ENCODE peak calls at places on chromosomes 6 and 20, in eight cellular contexts. One of them, this sample, is unnamed.

GRCh38 chr6:25370175-25371036 is 91.2 kb downstream of the CARMIL1 start:
- DNase-seq in mesendoderm: no peak
- DNase-seq in CD8-positive, alpha-beta T cell: no peak
- DNase-seq in left ventricle myocardium inferior: no peak
- DNase-seq in AG04450: no peak
- DNase-seq in SJSA1: no peak
- DNase-seq in fibroblast of lung: no peak
- DNase-seq in CD4-positive, CD25-positive, alpha-beta regulatory T cell: no peak
- DNase-seq in this sample: no peak

GRCh38 chr20:50294164-50295088 is 103.8 kb downstream of the CEBPB start:
- DNase-seq in mesendoderm: peak
- DNase-seq in AG04450: no peak
- DNase-seq in fibroblast of lung: no peak
- DNase-seq in CD8-positive, alpha-beta T cell: no peak
- DNase-seq in CD4-positive, CD25-positive, alpha-beta regulatory T cell: no peak
- DNase-seq in SJSA1: no peak
- DNase-seq in left ventricle myocardium inferior: no peak
- DNase-seq in this sample: no peak

GRCh38 chr6:166775180-166775922 is 148.3 kb upstream of the RPS6KA2 start:
- DNase-seq in left ventricle myocardium inferior: no peak
- DNase-seq in fibroblast of lung: peak
- DNase-seq in SJSA1: peak
- DNase-seq in CD8-positive, alpha-beta T cell: peak
- DNase-seq in CD4-positive, CD25-positive, alpha-beta regulatory T cell: peak
- DNase-seq in mesendoderm: peak
- DNase-seq in AG04450: peak
- DNase-seq in this sample: peak

GRCh38 chr20:16106191-16106849 is 466.9 kb downstream of the KIF16B start:
- DNase-seq in CD8-positive, alpha-beta T cell: no peak
- DNase-seq in AG04450: no peak
- DNase-seq in SJSA1: peak
- DNase-seq in mesendoderm: no peak
- DNase-seq in fibroblast of lung: no peak
- DNase-seq in CD4-positive, CD25-positive, alpha-beta regulatory T cell: no peak
- DNase-seq in left ventricle myocardium inferior: no peak
- DNase-seq in this sample: no peak

GRCh38 chr20:25310268-25310920 is 62.5 kb downstream of the PYGB start:
- DNase-seq in SJSA1: peak
- DNase-seq in AG04450: peak
- DNase-seq in mesendoderm: peak
- DNase-seq in CD4-positive, CD25-positive, alpha-beta regulatory T cell: peak
- DNase-seq in CD8-positive, alpha-beta T cell: no peak
- DNase-seq in left ventricle myocardium inferior: no peak
- DNase-seq in fibroblast of lung: peak
- DNase-seq in this sample: peak

GRCh38 chr6:38221236-38221635 is 401.7 kb downstream of the ZFAND3 start:
- DNase-seq in left ventricle myocardium inferior: no peak
- DNase-seq in mesendoderm: no peak
- DNase-seq in CD4-positive, CD25-positive, alpha-beta regulatory T cell: no peak
- DNase-seq in SJSA1: no peak
- DNase-seq in fibroblast of lung: no peak
- DNase-seq in CD8-positive, alpha-beta T cell: no peak
- DNase-seq in AG04450: no peak
- DNase-seq in this sample: no peak

GRCh38 chr6:149904661-149905370 is 6.9 kb upstream of the RAET1E start:
- DNase-seq in mesendoderm: no peak
- DNase-seq in AG04450: no peak
- DNase-seq in left ventricle myocardium inferior: no peak
- DNase-seq in CD4-positive, CD25-positive, alpha-beta regulatory T cell: no peak
- DNase-seq in SJSA1: no peak
- DNase-seq in CD8-positive, alpha-beta T cell: no peak
- DNase-seq in fibroblast of lung: no peak
- DNase-seq in this sample: no peak

GRCh38 chr6:151436814-151437213 is 15.1 kb downstream of the RMND1 start:
- DNase-seq in fibroblast of lung: peak
- DNase-seq in CD8-positive, alpha-beta T cell: no peak
- DNase-seq in CD4-positive, CD25-positive, alpha-beta regulatory T cell: no peak
- DNase-seq in mesendoderm: no peak
- DNase-seq in AG04450: no peak
- DNase-seq in left ventricle myocardium inferior: no peak
- DNase-seq in SJSA1: no peak
- DNase-seq in this sample: no peak

GRCh38 chr6:36387440-36388303 is at the start of gene ETV7:
- DNase-seq in AG04450: no peak
- DNase-seq in mesendoderm: no peak
- DNase-seq in fibroblast of lung: peak
- DNase-seq in CD4-positive, CD25-positive, alpha-beta regulatory T cell: peak
- DNase-seq in CD8-positive, alpha-beta T cell: peak
- DNase-seq in SJSA1: peak
- DNase-seq in left ventricle myocardium inferior: no peak
- DNase-seq in this sample: no peak

GRCh38 chr20:33132858-33133615 is 34.9 kb upstream of the BPIFA2 start:
- DNase-seq in left ventricle myocardium inferior: no peak
- DNase-seq in fibroblast of lung: no peak
- DNase-seq in mesendoderm: peak
- DNase-seq in AG04450: no peak
- DNase-seq in SJSA1: no peak
- DNase-seq in CD4-positive, CD25-positive, alpha-beta regulatory T cell: no peak
- DNase-seq in CD8-positive, alpha-beta T cell: no peak
- DNase-seq in this sample: no peak

GRCh38 chr6:33197431-33198048 is 2.9 kb downstream of the RXRB start:
- DNase-seq in fibroblast of lung: peak
- DNase-seq in CD8-positive, alpha-beta T cell: peak
- DNase-seq in AG04450: no peak
- DNase-seq in SJSA1: peak
- DNase-seq in left ventricle myocardium inferior: no peak
- DNase-seq in CD4-positive, CD25-positive, alpha-beta regulatory T cell: peak
- DNase-seq in mesendoderm: peak
- DNase-seq in this sample: no peak

GRCh38 chr20:30811896-30812671 is 445.4 kb upstream of the DEFB115 start:
- DNase-seq in AG04450: no peak
- DNase-seq in fibroblast of lung: peak
- DNase-seq in mesendoderm: peak
- DNase-seq in CD4-positive, CD25-positive, alpha-beta regulatory T cell: no peak
- DNase-seq in left ventricle myocardium inferior: peak
- DNase-seq in CD8-positive, alpha-beta T cell: no peak
- DNase-seq in SJSA1: no peak
- DNase-seq in this sample: no peak

GRCh38 chr20:50977066-50978045 is 18.7 kb downstream of the MOCS3 start:
- DNase-seq in CD8-positive, alpha-beta T cell: no peak
- DNase-seq in CD4-positive, CD25-positive, alpha-beta regulatory T cell: no peak
- DNase-seq in fibroblast of lung: no peak
- DNase-seq in AG04450: no peak
- DNase-seq in left ventricle myocardium inferior: no peak
- DNase-seq in SJSA1: no peak
- DNase-seq in mesendoderm: no peak
- DNase-seq in this sample: no peak

GRCh38 chr6:41707565-41708200 is 27.7 kb downstream of the TFEB start:
- DNase-seq in CD8-positive, alpha-beta T cell: peak
- DNase-seq in CD4-positive, CD25-positive, alpha-beta regulatory T cell: peak
- DNase-seq in fibroblast of lung: no peak
- DNase-seq in SJSA1: no peak
- DNase-seq in left ventricle myocardium inferior: no peak
- DNase-seq in mesendoderm: no peak
- DNase-seq in AG04450: no peak
- DNase-seq in this sample: no peak

GRCh38 chr6:41706876-41707564 is 28.4 kb downstream of the TFEB start:
- DNase-seq in CD8-positive, alpha-beta T cell: no peak
- DNase-seq in AG04450: no peak
- DNase-seq in SJSA1: no peak
- DNase-seq in mesendoderm: no peak
- DNase-seq in fibroblast of lung: peak
- DNase-seq in left ventricle myocardium inferior: no peak
- DNase-seq in CD4-positive, CD25-positive, alpha-beta regulatory T cell: no peak
- DNase-seq in this sample: no peak

GRCh38 chr6:41705329-41705995 is 29.9 kb downstream of the TFEB start:
- DNase-seq in fibroblast of lung: no peak
- DNase-seq in AG04450: no peak
- DNase-seq in CD8-positive, alpha-beta T cell: no peak
- DNase-seq in SJSA1: no peak
- DNase-seq in CD4-positive, CD25-positive, alpha-beta regulatory T cell: no peak
- DNase-seq in left ventricle myocardium inferior: no peak
- DNase-seq in mesendoderm: no peak
- DNase-seq in this sample: no peak

GRCh38 chr6:41704656-41705328 is 30.6 kb downstream of the TFEB start:
- DNase-seq in left ventricle myocardium inferior: no peak
- DNase-seq in AG04450: no peak
- DNase-seq in SJSA1: no peak
- DNase-seq in CD4-positive, CD25-positive, alpha-beta regulatory T cell: no peak
- DNase-seq in fibroblast of lung: no peak
- DNase-seq in mesendoderm: no peak
- DNase-seq in CD8-positive, alpha-beta T cell: no peak
- DNase-seq in this sample: no peak

GRCh38 chr6:41705996-41706835 is 29.2 kb downstream of the TFEB start:
- DNase-seq in mesendoderm: peak
- DNase-seq in CD8-positive, alpha-beta T cell: peak
- DNase-seq in fibroblast of lung: peak
- DNase-seq in CD4-positive, CD25-positive, alpha-beta regulatory T cell: peak
- DNase-seq in AG04450: no peak
- DNase-seq in SJSA1: no peak
- DNase-seq in left ventricle myocardium inferior: peak
- DNase-seq in this sample: no peak
- H3K4me3 ChIP-seq in mesendoderm: no peak
- H3K4me3 ChIP-seq in CD8-positive, alpha-beta T cell: no peak
- H3K4me3 ChIP-seq in fibroblast of lung: no peak
- H3K4me3 ChIP-seq in CD4-positive, CD25-positive, alpha-beta regulatory T cell: no peak
- H3K4me3 ChIP-seq in AG04450: no peak
- H3K4me3 ChIP-seq in SJSA1: no peak
- H3K4me3 ChIP-seq in left ventricle myocardium inferior: peak
- H3K4me3 ChIP-seq in this sample: no peak

DNA sequence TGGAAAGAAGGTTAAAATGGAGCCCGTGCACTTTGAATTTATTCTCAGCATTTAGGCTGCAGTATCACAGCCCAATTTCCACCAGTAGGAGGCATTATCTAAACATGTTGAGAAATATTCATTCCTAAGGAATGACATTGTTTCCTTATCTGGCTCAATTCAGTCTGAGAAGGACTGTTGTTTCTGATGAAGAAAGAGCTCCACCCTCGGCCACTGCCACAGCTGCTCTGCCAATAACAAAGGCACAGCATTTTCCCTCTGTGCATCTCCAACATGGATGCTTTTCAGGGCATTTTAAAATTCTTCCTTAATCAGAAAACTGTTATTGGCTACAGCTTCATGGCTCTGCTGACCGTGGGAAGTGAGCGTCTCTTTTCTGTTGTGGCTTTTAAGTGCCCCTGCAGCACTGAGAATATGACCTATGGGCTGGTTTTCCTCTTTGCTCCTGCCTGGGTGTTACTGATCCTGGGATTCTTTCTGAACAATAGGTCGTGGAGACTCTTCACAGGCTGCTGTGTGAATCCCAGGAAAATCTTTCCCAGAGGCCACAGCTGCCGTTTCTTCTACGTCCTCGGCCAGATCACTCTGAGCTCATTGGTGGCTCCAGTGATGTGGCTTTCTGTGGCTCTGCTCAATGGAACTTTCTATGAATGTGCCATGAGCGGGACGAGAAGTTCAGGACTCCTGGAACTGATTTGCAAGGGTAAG is at the start of gene CALHM5:
- DNase-seq in CD8-positive, alpha-beta T cell: no peak
- DNase-seq in AG04450: peak
- DNase-seq in mesendoderm: peak
- DNase-seq in left ventricle myocardium inferior: peak
- DNase-seq in CD4-positive, CD25-positive, alpha-beta regulatory T cell: no peak
- DNase-seq in fibroblast of lung: peak
- DNase-seq in SJSA1: peak
- DNase-seq in this sample: peak
- H3K4me3 ChIP-seq in CD8-positive, alpha-beta T cell: no peak
- H3K4me3 ChIP-seq in AG04450: peak
- H3K4me3 ChIP-seq in mesendoderm: no peak
- H3K4me3 ChIP-seq in left ventricle myocardium inferior: peak
- H3K4me3 ChIP-seq in CD4-positive, CD25-positive, alpha-beta regulatory T cell: no peak
- H3K4me3 ChIP-seq in fibroblast of lung: peak
- H3K4me3 ChIP-seq in SJSA1: peak
- H3K4me3 ChIP-seq in this sample: peak

DNA sequence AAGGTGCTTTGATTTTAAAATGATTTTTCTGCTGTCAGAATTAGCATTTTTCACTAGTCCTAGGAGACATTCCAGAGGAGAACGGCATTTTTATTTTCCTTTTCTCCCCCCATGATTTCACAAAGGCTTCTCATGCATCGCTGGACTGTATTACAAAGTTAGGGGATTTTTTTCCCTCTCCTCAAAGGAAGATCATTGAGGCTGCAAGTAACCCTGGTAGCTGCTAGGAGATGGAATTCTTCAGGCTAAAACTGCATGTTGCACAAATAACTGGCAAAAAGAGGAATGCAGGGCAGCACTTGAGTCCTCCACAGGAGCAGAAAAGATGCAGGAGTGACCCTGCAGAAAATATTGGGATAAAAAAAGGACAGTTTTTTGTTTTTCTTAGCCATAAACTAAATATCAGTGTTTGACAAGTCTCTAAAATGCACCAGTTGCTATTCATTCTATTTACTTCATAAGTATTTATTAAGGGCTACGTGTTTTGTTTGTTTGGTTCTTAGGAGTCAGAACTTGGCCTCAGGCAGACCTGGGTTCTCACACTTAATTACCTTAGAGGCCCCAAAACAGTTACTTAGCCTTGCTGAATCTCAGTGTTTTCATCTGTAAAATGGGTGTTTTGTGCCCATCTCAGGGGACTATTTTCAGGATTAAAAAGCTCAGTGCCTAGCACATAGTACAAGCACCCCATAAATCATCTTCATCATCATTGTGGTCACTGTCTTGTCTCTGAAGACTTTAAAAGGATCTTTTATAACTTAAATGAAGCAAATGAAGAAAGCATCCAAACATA is 144.5 kb upstream of the ID4 start:
- DNase-seq in CD4-positive, CD25-positive, alpha-beta regulatory T cell: no peak
- DNase-seq in CD8-positive, alpha-beta T cell: no peak
- DNase-seq in mesendoderm: peak
- DNase-seq in left ventricle myocardium inferior: no peak
- DNase-seq in AG04450: no peak
- DNase-seq in fibroblast of lung: no peak
- DNase-seq in SJSA1: no peak
- DNase-seq in this sample: no peak
- H3K4me3 ChIP-seq in CD4-positive, CD25-positive, alpha-beta regulatory T cell: no peak
- H3K4me3 ChIP-seq in CD8-positive, alpha-beta T cell: no peak
- H3K4me3 ChIP-seq in mesendoderm: no peak
- H3K4me3 ChIP-seq in left ventricle myocardium inferior: no peak
- H3K4me3 ChIP-seq in AG04450: no peak
- H3K4me3 ChIP-seq in fibroblast of lung: no peak
- H3K4me3 ChIP-seq in SJSA1: no peak
- H3K4me3 ChIP-seq in this sample: no peak

DNA sequence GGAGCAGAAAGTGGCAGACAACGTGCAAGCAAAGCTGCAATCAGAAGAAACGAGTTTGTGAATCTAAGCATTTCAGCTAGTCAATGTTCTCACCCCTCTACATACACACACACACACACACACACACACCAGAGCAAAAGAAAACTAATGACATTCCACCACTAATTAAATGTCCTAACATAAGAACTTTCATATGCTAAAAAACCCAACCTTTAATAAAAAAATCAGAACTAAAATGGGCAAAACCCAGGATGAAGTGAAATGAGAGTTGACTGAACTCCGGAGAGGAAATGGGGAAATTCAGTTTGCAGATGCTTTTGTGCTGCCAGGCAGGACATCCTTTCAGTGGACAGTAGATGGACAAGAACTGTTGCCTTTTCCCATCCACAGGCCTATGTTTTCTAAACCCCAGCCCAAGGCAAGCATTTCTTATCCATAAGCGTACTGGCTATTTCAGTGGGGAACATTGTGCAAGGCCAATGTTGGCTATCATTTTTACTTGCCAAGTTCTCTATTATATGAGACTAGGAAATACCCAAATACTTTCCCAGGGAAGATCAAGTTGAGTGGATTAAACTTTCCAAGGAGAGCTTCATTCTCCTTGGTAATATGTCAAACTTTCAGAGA is 27.2 kb downstream of the RIN2 start:
- DNase-seq in left ventricle myocardium inferior: no peak
- DNase-seq in SJSA1: no peak
- DNase-seq in AG04450: no peak
- DNase-seq in CD4-positive, CD25-positive, alpha-beta regulatory T cell: no peak
- DNase-seq in mesendoderm: no peak
- DNase-seq in fibroblast of lung: peak
- DNase-seq in CD8-positive, alpha-beta T cell: no peak
- DNase-seq in this sample: peak
- H3K4me3 ChIP-seq in left ventricle myocardium inferior: peak
- H3K4me3 ChIP-seq in SJSA1: no peak
- H3K4me3 ChIP-seq in AG04450: peak
- H3K4me3 ChIP-seq in CD4-positive, CD25-positive, alpha-beta regulatory T cell: no peak
- H3K4me3 ChIP-seq in mesendoderm: no peak
- H3K4me3 ChIP-seq in fibroblast of lung: no peak
- H3K4me3 ChIP-seq in CD8-positive, alpha-beta T cell: no peak
- H3K4me3 ChIP-seq in this sample: no peak